ENCODE peak calls at places on chromosomes 4 and X, in seven cellular contexts. K, J, O, I, E, N and H are unnamed samples.

GRCh38 chr4:14125375-14126129 is 498.0 kb upstream of the BOD1L1 start:
- DNase-seq in K (no peak), J (no peak), O (no peak), I (no peak), E (no peak), N (peak), H (no peak)

GRCh38 chr4:69738872-69739271 is 21.5 kb downstream of the SULT1B1 start:
- DNase-seq in K (no peak), J (no peak), O (no peak), I (no peak), E (no peak), N (no peak), H (no peak)

GRCh38 chr4:165016971-165017370 is 14.8 kb upstream of the TRIM60 start:
- DNase-seq in K (no peak), J (no peak), O (peak), I (no peak), E (no peak), N (no peak), H (no peak)

GRCh38 chr4:116202524-116202923 is 882.9 kb downstream of the TRAM1L1 start:
- DNase-seq in K (no peak), J (no peak), O (no peak), I (no peak), E (no peak), N (no peak), H (no peak)

GRCh38 chrX:39261446-39262147 is 460.3 kb downstream of the MID1IP1 start:
- DNase-seq in K (no peak), J (no peak), O (peak), I (no peak), E (no peak), N (peak), H (no peak)

GRCh38 chr4:81255524-81255923 is 40.5 kb upstream of the PRKG2 start:
- DNase-seq in K (no peak), J (no peak), O (no peak), I (no peak), E (no peak), N (peak), H (peak)

GRCh38 chr4:103171006-103171405 is 27.1 kb downstream of the CENPE start:
- DNase-seq in K (no peak), J (no peak), O (no peak), I (no peak), E (no peak), N (no peak), H (no peak)

GRCh38 chr4:156146581-156146980 is 192.9 kb upstream of the CTSO start:
- DNase-seq in K (no peak), J (no peak), O (no peak), I (no peak), E (no peak), N (no peak), H (no peak)

GRCh38 chr4:176492648-176493302 is 173.0 kb downstream of the SPCS3 start:
- DNase-seq in K (no peak), J (no peak), O (no peak), I (no peak), E (no peak), N (no peak), H (no peak)

GRCh38 chrX:66677430-66677829 is 38.6 kb upstream of the EDA2R start:
- DNase-seq in K (no peak), J (no peak), O (no peak), I (no peak), E (no peak), N (peak), H (no peak)

GRCh38 chr4:139242511-139243051 is 37.4 kb downstream of the MGARP start:
- DNase-seq in K (no peak), J (no peak), O (no peak), I (no peak), E (no peak), N (peak), H (peak)

GRCh38 chr4:42282081-42282901 is 115.0 kb upstream of the SHISA3 start:
- DNase-seq in K (peak), J (no peak), O (peak), I (peak), E (no peak), N (peak), H (no peak)

GRCh38 chr4:151107063-151107462 is 7.6 kb downstream of the RPS3A start:
- DNase-seq in K (no peak), J (no peak), O (no peak), I (no peak), E (no peak), N (no peak), H (no peak)

GRCh38 chrX:72245461-72246089 is 6.7 kb upstream of the ERCC6L start:
- DNase-seq in K (peak), J (no peak), O (peak), I (peak), E (no peak), N (peak), H (no peak)

GRCh38 chr4:61200195-61200990 is at the start of gene ADGRL3:
- DNase-seq in K (peak), J (peak), O (no peak), I (no peak), E (no peak), N (peak), H (no peak)

GRCh38 chr4:23779839-23780238 is 110.0 kb downstream of the PPARGC1A start:
- DNase-seq in K (no peak), J (no peak), O (no peak), I (no peak), E (no peak), N (no peak), H (no peak)

GRCh38 chrX:111445485-111445884 is 33.5 kb upstream of the DCX start:
- DNase-seq in K (no peak), J (no peak), O (peak), I (peak), E (no peak), N (peak), H (peak)

GRCh38 chrX:27548624-27549023 is 41.5 kb upstream of the DCAF8L2 start:
- DNase-seq in K (no peak), J (no peak), O (no peak), I (no peak), E (no peak), N (no peak), H (no peak)

GRCh38 chr4:121147923-121148443 is 16.1 kb downstream of the TNIP3 start:
- DNase-seq in K (no peak), J (no peak), O (no peak), I (no peak), E (no peak), N (peak), H (peak)

GRCh38 chrX:119895843-119896326 is at the start of gene AKAP14:
- DNase-seq in K (no peak), J (no peak), O (no peak), I (no peak), E (no peak), N (no peak), H (no peak)

GRCh38 chr4:56655627-56656345 is 25.3 kb downstream of the HOPX start:
- DNase-seq in K (no peak), J (no peak), O (no peak), I (no peak), E (no peak), N (peak), H (no peak)

GRCh38 chrX:79266702-79267101 is 100.4 kb downstream of the ITM2A start:
- DNase-seq in K (no peak), J (no peak), O (no peak), I (no peak), E (no peak), N (no peak), H (no peak)

GRCh38 chr4:137640838-137641158 is 108.5 kb upstream of the PCDH18 start:
- DNase-seq in K (no peak), J (no peak), O (no peak), I (no peak), E (no peak), N (no peak), H (no peak)

GRCh38 chr4:5899881-5900280 is 7.0 kb upstream of the CRMP1 start:
- DNase-seq in K (no peak), J (no peak), O (no peak), I (no peak), E (no peak), N (no peak), H (no peak)

GRCh38 chr4:6198768-6199343 is 1.5 kb downstream of the JAKMIP1 start:
- DNase-seq in K (no peak), J (no peak), O (no peak), I (no peak), E (no peak), N (peak), H (no peak)

GRCh38 chr4:65668201-65669007 is 1.9 kb downstream of the EPHA5 start:
- DNase-seq in K (no peak), J (no peak), O (no peak), I (no peak), E (peak), N (no peak), H (no peak)